ENCODE peak calls at places on chromosome 21, in seven cellular contexts. One of them, this sample, is unnamed.

GRCh38 chr21:18743523-18743922 is 339.9 kb upstream of the TMPRSS15 start:
- DNase-seq in mucosa of descending colon: no peak
- DNase-seq in uterus: no peak
- DNase-seq in upper lobe of left lung: no peak
- DNase-seq in OCI-LY7: no peak
- DNase-seq in body of pancreas: no peak
- DNase-seq in transverse colon: no peak
- DNase-seq in this sample: no peak

GRCh38 chr21:28867401-28867800 is 125.3 kb downstream of the LTN1 start:
- DNase-seq in mucosa of descending colon: no peak
- DNase-seq in body of pancreas: no peak
- DNase-seq in transverse colon: no peak
- DNase-seq in OCI-LY7: no peak
- DNase-seq in uterus: no peak
- DNase-seq in upper lobe of left lung: no peak
- DNase-seq in this sample: no peak

GRCh38 chr21:31667639-31668038 is 8.1 kb downstream of the SOD1 start:
- DNase-seq in upper lobe of left lung: no peak
- DNase-seq in mucosa of descending colon: no peak
- DNase-seq in transverse colon: no peak
- DNase-seq in uterus: no peak
- DNase-seq in body of pancreas: no peak
- DNase-seq in OCI-LY7: no peak
- DNase-seq in this sample: no peak

GRCh38 chr21:19120591-19120990 is 717.0 kb upstream of the TMPRSS15 start:
- DNase-seq in OCI-LY7: no peak
- DNase-seq in uterus: no peak
- DNase-seq in upper lobe of left lung: no peak
- DNase-seq in transverse colon: no peak
- DNase-seq in body of pancreas: no peak
- DNase-seq in mucosa of descending colon: no peak
- DNase-seq in this sample: no peak

GRCh38 chr21:24225432-24225831 is 1381.8 kb downstream of the MRPL39 start:
- DNase-seq in transverse colon: no peak
- DNase-seq in OCI-LY7: no peak
- DNase-seq in body of pancreas: no peak
- DNase-seq in uterus: no peak
- DNase-seq in mucosa of descending colon: no peak
- DNase-seq in upper lobe of left lung: no peak
- DNase-seq in this sample: no peak

GRCh38 chr21:28391938-28392337 is 600.7 kb downstream of the LTN1 start:
- DNase-seq in body of pancreas: no peak
- DNase-seq in transverse colon: no peak
- DNase-seq in OCI-LY7: no peak
- DNase-seq in upper lobe of left lung: no peak
- DNase-seq in mucosa of descending colon: no peak
- DNase-seq in uterus: no peak
- DNase-seq in this sample: no peak

GRCh38 chr21:32844653-32845443 is 73.3 kb upstream of the PAXBP1 start:
- DNase-seq in body of pancreas: no peak
- DNase-seq in OCI-LY7: no peak
- DNase-seq in mucosa of descending colon: no peak
- DNase-seq in upper lobe of left lung: no peak
- DNase-seq in uterus: no peak
- DNase-seq in transverse colon: no peak
- DNase-seq in this sample: no peak

GRCh38 chr21:17981060-17981459 is 161.9 kb upstream of the C21orf91 start:
- DNase-seq in body of pancreas: no peak
- DNase-seq in transverse colon: no peak
- DNase-seq in mucosa of descending colon: no peak
- DNase-seq in upper lobe of left lung: no peak
- DNase-seq in OCI-LY7: no peak
- DNase-seq in uterus: no peak
- DNase-seq in this sample: no peak

GRCh38 chr21:28758042-28758882 is 234.4 kb downstream of the LTN1 start:
- DNase-seq in transverse colon: no peak
- DNase-seq in OCI-LY7: no peak
- DNase-seq in upper lobe of left lung: no peak
- DNase-seq in uterus: no peak
- DNase-seq in mucosa of descending colon: no peak
- DNase-seq in body of pancreas: no peak
- DNase-seq in this sample: no peak

GRCh38 chr21:38637161-38637560 is 138.9 kb upstream of the ERG start:
- DNase-seq in transverse colon: no peak
- DNase-seq in body of pancreas: no peak
- DNase-seq in uterus: no peak
- DNase-seq in mucosa of descending colon: no peak
- DNase-seq in upper lobe of left lung: no peak
- DNase-seq in OCI-LY7: no peak
- DNase-seq in this sample: no peak

GRCh38 chr21:33127154-33127893 is 57.4 kb downstream of the OLIG1 start:
- DNase-seq in transverse colon: peak; percentile 50
- DNase-seq in uterus: peak; percentile 36
- DNase-seq in body of pancreas: peak; percentile 60
- DNase-seq in mucosa of descending colon: peak; percentile 68
- DNase-seq in upper lobe of left lung: peak; percentile 72
- DNase-seq in OCI-LY7: peak; percentile 65
- DNase-seq in this sample: peak; percentile 52

GRCh38 chr21:31420354-31420753 is 76.3 kb upstream of the TIAM1 start:
- DNase-seq in upper lobe of left lung: no peak
- DNase-seq in uterus: no peak
- DNase-seq in body of pancreas: no peak
- DNase-seq in mucosa of descending colon: no peak
- DNase-seq in OCI-LY7: no peak
- DNase-seq in transverse colon: no peak
- DNase-seq in this sample: no peak

GRCh38 chr21:46429754-46430681 is 28.7 kb upstream of the DIP2A start:
- DNase-seq in mucosa of descending colon: no peak
- DNase-seq in upper lobe of left lung: no peak
- DNase-seq in OCI-LY7: no peak
- DNase-seq in transverse colon: no peak
- DNase-seq in body of pancreas: no peak
- DNase-seq in uterus: no peak
- DNase-seq in this sample: no peak

GRCh38 chr21:38503588-38503987 is 5.3 kb upstream of the ERG start:
- DNase-seq in upper lobe of left lung: no peak
- DNase-seq in mucosa of descending colon: no peak
- DNase-seq in OCI-LY7: no peak
- DNase-seq in body of pancreas: no peak
- DNase-seq in uterus: no peak
- DNase-seq in transverse colon: no peak
- DNase-seq in this sample: no peak

GRCh38 chr21:39668369-39668768 is 55.6 kb downstream of the B3GALT5 start:
- DNase-seq in mucosa of descending colon: no peak
- DNase-seq in body of pancreas: peak; percentile 46
- DNase-seq in uterus: no peak
- DNase-seq in upper lobe of left lung: no peak
- DNase-seq in transverse colon: no peak
- DNase-seq in OCI-LY7: no peak
- DNase-seq in this sample: no peak

GRCh38 chr21:43340491-43341348 is 86.2 kb downstream of the SIK1 start:
- DNase-seq in upper lobe of left lung: no peak
- DNase-seq in mucosa of descending colon: no peak
- DNase-seq in OCI-LY7: no peak
- DNase-seq in transverse colon: peak; percentile 59
- DNase-seq in uterus: no peak
- DNase-seq in body of pancreas: no peak
- DNase-seq in this sample: no peak

GRCh38 chr21:40730051-40730760 is 116.8 kb downstream of the DSCAM start:
- DNase-seq in body of pancreas: no peak
- DNase-seq in transverse colon: no peak
- DNase-seq in uterus: no peak
- DNase-seq in OCI-LY7: no peak
- DNase-seq in mucosa of descending colon: no peak
- DNase-seq in upper lobe of left lung: no peak
- DNase-seq in this sample: no peak

GRCh38 chr21:27108228-27108627 is 141.3 kb upstream of the ADAMTS5 start:
- DNase-seq in mucosa of descending colon: no peak
- DNase-seq in OCI-LY7: no peak
- DNase-seq in transverse colon: no peak
- DNase-seq in upper lobe of left lung: no peak
- DNase-seq in body of pancreas: no peak
- DNase-seq in uterus: no peak
- DNase-seq in this sample: no peak

GRCh38 chr21:46237474-46237873 is 8.9 kb upstream of the LSS start:
- DNase-seq in uterus: no peak
- DNase-seq in body of pancreas: no peak
- DNase-seq in transverse colon: no peak
- DNase-seq in mucosa of descending colon: no peak
- DNase-seq in OCI-LY7: no peak
- DNase-seq in upper lobe of left lung: no peak
- DNase-seq in this sample: no peak

GRCh38 chr21:23401278-23401677 is 2206.0 kb downstream of the MRPL39 start:
- DNase-seq in mucosa of descending colon: no peak
- DNase-seq in transverse colon: no peak
- DNase-seq in uterus: no peak
- DNase-seq in upper lobe of left lung: no peak
- DNase-seq in body of pancreas: no peak
- DNase-seq in OCI-LY7: no peak
- DNase-seq in this sample: no peak

GRCh38 chr21:25569711-25570110 is 37.6 kb downstream of the MRPL39 start:
- DNase-seq in transverse colon: no peak
- DNase-seq in body of pancreas: no peak
- DNase-seq in OCI-LY7: no peak
- DNase-seq in mucosa of descending colon: no peak
- DNase-seq in uterus: no peak
- DNase-seq in upper lobe of left lung: no peak
- DNase-seq in this sample: no peak
- H3K4me1 ChIP-seq in transverse colon: no peaks in the 10 kb centered on the region
- H3K4me1 ChIP-seq in body of pancreas: no peaks in the 10 kb centered on the region
- H3K4me1 ChIP-seq in OCI-LY7: peaks cover 36% of the 10 kb centered on the region
- H3K4me1 ChIP-seq in mucosa of descending colon: no peaks in the 10 kb centered on the region
- H3K4me1 ChIP-seq in uterus: no peaks in the 10 kb centered on the region
- H3K4me1 ChIP-seq in upper lobe of left lung: peaks cover 9% of the 10 kb centered on the region
- H3K4me1 ChIP-seq in this sample: no peaks in the 10 kb centered on the region

GRCh38 chr21:37415938-37416337 is 49.4 kb downstream of the DYRK1A start:
- DNase-seq in OCI-LY7: no peak
- DNase-seq in transverse colon: no peak
- DNase-seq in body of pancreas: no peak
- DNase-seq in upper lobe of left lung: no peak
- DNase-seq in mucosa of descending colon: no peak
- DNase-seq in uterus: no peak
- DNase-seq in this sample: no peak
- H3K4me1 ChIP-seq in OCI-LY7: peaks cover 28% of the 10 kb centered on the region
- H3K4me1 ChIP-seq in transverse colon: peaks cover 37% of the 10 kb centered on the region
- H3K4me1 ChIP-seq in body of pancreas: peaks cover 52% of the 10 kb centered on the region
- H3K4me1 ChIP-seq in upper lobe of left lung: peaks cover 58% of the 10 kb centered on the region
- H3K4me1 ChIP-seq in mucosa of descending colon: peaks cover 12% of the 10 kb centered on the region
- H3K4me1 ChIP-seq in uterus: peaks cover 4% of the 10 kb centered on the region
- H3K4me1 ChIP-seq in this sample: peaks cover 3% of the 10 kb centered on the region

GRCh38 chr21:42264245-42265195 is 45.6 kb downstream of the ABCG1 start:
- DNase-seq in uterus: no peak
- DNase-seq in transverse colon: no peak
- DNase-seq in mucosa of descending colon: no peak
- DNase-seq in body of pancreas: no peak
- DNase-seq in upper lobe of left lung: no peak
- DNase-seq in OCI-LY7: no peak
- DNase-seq in this sample: no peak

GRCh38 chr21:42262826-42263225 is 43.9 kb downstream of the ABCG1 start:
- DNase-seq in uterus: peak; percentile 33
- DNase-seq in upper lobe of left lung: peak; percentile 89
- DNase-seq in transverse colon: peak; percentile 36
- DNase-seq in mucosa of descending colon: no peak
- DNase-seq in OCI-LY7: no peak
- DNase-seq in body of pancreas: peak; percentile 89
- DNase-seq in this sample: no peak

GRCh38 chr21:42261832-42262200 is 42.9 kb downstream of the ABCG1 start:
- DNase-seq in mucosa of descending colon: no peak
- DNase-seq in OCI-LY7: no peak
- DNase-seq in transverse colon: no peak
- DNase-seq in body of pancreas: no peak
- DNase-seq in uterus: no peak
- DNase-seq in upper lobe of left lung: no peak
- DNase-seq in this sample: no peak

GRCh38 chr21:42263591-42264131 is 44.7 kb downstream of the ABCG1 start:
- DNase-seq in OCI-LY7: no peak
- DNase-seq in upper lobe of left lung: peak; percentile 76
- DNase-seq in mucosa of descending colon: no peak
- DNase-seq in uterus: peak; percentile 22
- DNase-seq in body of pancreas: peak; percentile 17
- DNase-seq in transverse colon: no peak
- DNase-seq in this sample: no peak

GRCh38 chr21:42265229-42265812 is 46.4 kb downstream of the ABCG1 start:
- DNase-seq in OCI-LY7: no peak
- DNase-seq in mucosa of descending colon: no peak
- DNase-seq in body of pancreas: no peak
- DNase-seq in upper lobe of left lung: no peak
- DNase-seq in uterus: no peak
- DNase-seq in transverse colon: no peak
- DNase-seq in this sample: no peak
- H3K4me1 ChIP-seq in OCI-LY7: no peaks in the 10 kb centered on the region
- H3K4me1 ChIP-seq in mucosa of descending colon: no peaks in the 10 kb centered on the region
- H3K4me1 ChIP-seq in body of pancreas: peaks cover 14% of the 10 kb centered on the region
- H3K4me1 ChIP-seq in upper lobe of left lung: peaks cover 63% of the 10 kb centered on the region
- H3K4me1 ChIP-seq in uterus: no peaks in the 10 kb centered on the region
- H3K4me1 ChIP-seq in transverse colon: peaks cover 7% of the 10 kb centered on the region
- H3K4me1 ChIP-seq in this sample: peaks cover 1% of the 10 kb centered on the region

GRCh38 chr21:35053356-35054096 is 4.4 kb upstream of the RUNX1 start:
- DNase-seq in uterus: no peak
- DNase-seq in transverse colon: no peak
- DNase-seq in OCI-LY7: no peak
- DNase-seq in upper lobe of left lung: no peak
- DNase-seq in mucosa of descending colon: no peak
- DNase-seq in body of pancreas: peak; percentile 7
- DNase-seq in this sample: no peak
- H3K4me1 ChIP-seq in uterus: no peaks in the 10 kb centered on the region
- H3K4me1 ChIP-seq in transverse colon: peaks cover 22% of the 10 kb centered on the region
- H3K4me1 ChIP-seq in OCI-LY7: peaks cover 28% of the 10 kb centered on the region
- H3K4me1 ChIP-seq in upper lobe of left lung: peaks cover 16% of the 10 kb centered on the region
- H3K4me1 ChIP-seq in mucosa of descending colon: peaks cover 15% of the 10 kb centered on the region
- H3K4me1 ChIP-seq in body of pancreas: peaks cover 8% of the 10 kb centered on the region
- H3K4me1 ChIP-seq in this sample: no peaks in the 10 kb centered on the region

GRCh38 chr21:25734654-25735220 is at the start of the genes ATP5PF and GABPA:
- DNase-seq in body of pancreas: peak; percentile 98
- DNase-seq in transverse colon: peak; percentile 98
- DNase-seq in mucosa of descending colon: peak; percentile 98
- DNase-seq in upper lobe of left lung: peak; percentile 97
- DNase-seq in OCI-LY7: peak; percentile 98
- DNase-seq in uterus: peak; percentile 96
- DNase-seq in this sample: peak; percentile 94
- H3K4me1 ChIP-seq in body of pancreas: peaks cover 37% of the 10 kb centered on the region
- H3K4me1 ChIP-seq in transverse colon: peaks cover 31% of the 10 kb centered on the region
- H3K4me1 ChIP-seq in mucosa of descending colon: peaks cover 28% of the 10 kb centered on the region
- H3K4me1 ChIP-seq in upper lobe of left lung: peaks cover 31% of the 10 kb centered on the region
- H3K4me1 ChIP-seq in OCI-LY7: peaks cover 48% of the 10 kb centered on the region
- H3K4me1 ChIP-seq in uterus: no peaks in the 10 kb centered on the region
- H3K4me1 ChIP-seq in this sample: no peaks in the 10 kb centered on the region

This sample was measured in iPS DF 6.9.